ENCODE peak calls at places on chromosomes 5 and 9, in ten cellular contexts. One of them, this sample, is unnamed.

GRCh38 chr9:89885156-89885555 is 280.3 kb downstream of the GADD45G start:
- DNase-seq in BJ: no peak
- DNase-seq in AG09319: no peak
- DNase-seq in prostate gland: no peak
- DNase-seq in brain microvascular endothelial cell: no peak
- DNase-seq in hepatocyte: no peak
- DNase-seq in tibial nerve: no peak
- DNase-seq in WTC11: no peak
- DNase-seq in fibroblast of the aortic adventitia: no peak
- DNase-seq in OCI-LY7: no peak
- DNase-seq in this sample: no peak

GRCh38 chr5:157217289-157218024 is 36.8 kb downstream of the ITK start:
- DNase-seq in BJ: no peak
- DNase-seq in prostate gland: no peak
- DNase-seq in brain microvascular endothelial cell: no peak
- DNase-seq in fibroblast of the aortic adventitia: no peak
- DNase-seq in AG09319: no peak
- DNase-seq in tibial nerve: no peak
- DNase-seq in WTC11: no peak
- DNase-seq in hepatocyte: no peak
- DNase-seq in OCI-LY7: peak
- DNase-seq in this sample: no peak

GRCh38 chr9:73239868-73240267 is 88.2 kb downstream of the ANXA1 start:
- DNase-seq in hepatocyte: no peak
- DNase-seq in BJ: no peak
- DNase-seq in OCI-LY7: no peak
- DNase-seq in fibroblast of the aortic adventitia: no peak
- DNase-seq in AG09319: no peak
- DNase-seq in prostate gland: no peak
- DNase-seq in WTC11: no peak
- DNase-seq in tibial nerve: no peak
- DNase-seq in brain microvascular endothelial cell: no peak
- DNase-seq in this sample: no peak

GRCh38 chr5:176401281-176402205 is 13.0 kb downstream of the HIGD2A start:
- DNase-seq in BJ: no peak
- DNase-seq in OCI-LY7: no peak
- DNase-seq in WTC11: no peak
- DNase-seq in tibial nerve: no peak
- DNase-seq in AG09319: no peak
- DNase-seq in hepatocyte: no peak
- DNase-seq in fibroblast of the aortic adventitia: no peak
- DNase-seq in prostate gland: no peak
- DNase-seq in brain microvascular endothelial cell: no peak
- DNase-seq in this sample: no peak

GRCh38 chr5:116575635-116576042 is 1.0 kb upstream of the SEMA6A start:
- DNase-seq in tibial nerve: no peak
- DNase-seq in prostate gland: peak
- DNase-seq in AG09319: no peak
- DNase-seq in hepatocyte: peak
- DNase-seq in WTC11: peak
- DNase-seq in brain microvascular endothelial cell: no peak
- DNase-seq in OCI-LY7: no peak
- DNase-seq in BJ: no peak
- DNase-seq in fibroblast of the aortic adventitia: no peak
- DNase-seq in this sample: peak

GRCh38 chr5:7770436-7770835 is 80.5 kb downstream of the CFAP90 start:
- DNase-seq in WTC11: no peak
- DNase-seq in brain microvascular endothelial cell: no peak
- DNase-seq in fibroblast of the aortic adventitia: no peak
- DNase-seq in OCI-LY7: no peak
- DNase-seq in hepatocyte: no peak
- DNase-seq in prostate gland: no peak
- DNase-seq in AG09319: no peak
- DNase-seq in BJ: no peak
- DNase-seq in tibial nerve: no peak
- DNase-seq in this sample: no peak

GRCh38 chr5:14353661-14354474 is 210.7 kb downstream of the TRIO start:
- DNase-seq in brain microvascular endothelial cell: peak
- DNase-seq in fibroblast of the aortic adventitia: no peak
- DNase-seq in tibial nerve: no peak
- DNase-seq in AG09319: no peak
- DNase-seq in OCI-LY7: no peak
- DNase-seq in hepatocyte: no peak
- DNase-seq in BJ: no peak
- DNase-seq in prostate gland: no peak
- DNase-seq in WTC11: no peak
- DNase-seq in this sample: no peak

GRCh38 chr9:91682806-91683205 is 259.2 kb upstream of the NFIL3 start:
- DNase-seq in WTC11: no peak
- DNase-seq in tibial nerve: no peak
- DNase-seq in brain microvascular endothelial cell: peak
- DNase-seq in fibroblast of the aortic adventitia: peak
- DNase-seq in hepatocyte: peak
- DNase-seq in AG09319: no peak
- DNase-seq in OCI-LY7: no peak
- DNase-seq in prostate gland: no peak
- DNase-seq in BJ: no peak
- DNase-seq in this sample: no peak

GRCh38 chr5:73997936-73998335 is 371.9 kb downstream of the ARHGEF28 start:
- DNase-seq in hepatocyte: no peak
- DNase-seq in fibroblast of the aortic adventitia: no peak
- DNase-seq in AG09319: no peak
- DNase-seq in prostate gland: no peak
- DNase-seq in brain microvascular endothelial cell: peak
- DNase-seq in BJ: no peak
- DNase-seq in OCI-LY7: no peak
- DNase-seq in WTC11: no peak
- DNase-seq in tibial nerve: no peak
- DNase-seq in this sample: no peak

GRCh38 chr5:10746711-10747110 is 14.3 kb downstream of the DAP start:
- DNase-seq in WTC11: no peak
- DNase-seq in BJ: no peak
- DNase-seq in fibroblast of the aortic adventitia: no peak
- DNase-seq in hepatocyte: no peak
- DNase-seq in brain microvascular endothelial cell: no peak
- DNase-seq in prostate gland: peak
- DNase-seq in tibial nerve: no peak
- DNase-seq in OCI-LY7: no peak
- DNase-seq in AG09319: no peak
- DNase-seq in this sample: no peak

GRCh38 chr5:141636413-141637265 is at the start of the genes HDAC3 and RELL2:
- DNase-seq in WTC11: peak
- DNase-seq in fibroblast of the aortic adventitia: peak
- DNase-seq in brain microvascular endothelial cell: peak
- DNase-seq in prostate gland: peak
- DNase-seq in tibial nerve: peak
- DNase-seq in AG09319: peak
- DNase-seq in hepatocyte: peak
- DNase-seq in OCI-LY7: peak
- DNase-seq in BJ: peak
- DNase-seq in this sample: peak

GRCh38 chr9:18236336-18236735 is 237.6 kb upstream of the ADAMTSL1 start:
- DNase-seq in fibroblast of the aortic adventitia: no peak
- DNase-seq in tibial nerve: no peak
- DNase-seq in BJ: no peak
- DNase-seq in brain microvascular endothelial cell: no peak
- DNase-seq in AG09319: no peak
- DNase-seq in WTC11: no peak
- DNase-seq in OCI-LY7: no peak
- DNase-seq in prostate gland: no peak
- DNase-seq in hepatocyte: no peak
- DNase-seq in this sample: no peak

GRCh38 chr5:17046320-17046719 is 110.2 kb upstream of the MYO10 start:
- DNase-seq in AG09319: no peak
- DNase-seq in BJ: no peak
- DNase-seq in fibroblast of the aortic adventitia: no peak
- DNase-seq in brain microvascular endothelial cell: no peak
- DNase-seq in WTC11: no peak
- DNase-seq in tibial nerve: no peak
- DNase-seq in hepatocyte: no peak
- DNase-seq in OCI-LY7: no peak
- DNase-seq in prostate gland: no peak
- DNase-seq in this sample: no peak

DNA sequence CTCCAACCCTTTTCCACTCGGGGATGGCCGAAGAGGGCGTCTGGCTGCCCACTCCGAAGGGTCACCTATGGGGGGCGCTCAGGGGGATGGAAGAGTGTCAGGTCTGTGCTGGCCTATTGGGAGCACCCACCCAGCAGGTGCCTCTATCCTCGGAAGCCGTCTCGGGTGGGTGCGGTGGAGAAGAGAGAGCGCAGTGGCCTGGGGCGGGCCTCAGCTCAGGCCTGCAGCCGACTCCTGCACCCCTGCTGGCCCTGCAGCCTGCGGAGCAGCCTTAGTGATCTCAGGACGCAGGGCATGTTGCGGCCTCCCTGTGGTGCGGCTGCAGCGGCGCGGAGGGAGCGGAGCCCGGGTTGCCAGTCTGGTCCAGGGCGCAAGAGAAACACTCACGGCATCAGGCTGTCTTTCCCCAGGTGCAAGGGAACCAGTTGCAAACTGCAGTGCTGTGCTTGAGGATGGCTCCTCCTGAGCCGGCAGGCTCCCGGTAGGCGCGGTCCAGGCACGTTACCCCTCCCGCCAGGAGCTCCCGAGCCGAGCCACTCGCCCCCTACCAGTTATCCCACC is 1.5 kb upstream of the IRX2 start:
- DNase-seq in AG09319: no peak
- DNase-seq in prostate gland: no peak
- DNase-seq in OCI-LY7: no peak
- DNase-seq in tibial nerve: no peak
- DNase-seq in fibroblast of the aortic adventitia: no peak
- DNase-seq in hepatocyte: peak
- DNase-seq in brain microvascular endothelial cell: no peak
- DNase-seq in BJ: no peak
- DNase-seq in WTC11: no peak
- DNase-seq in this sample: peak
- TF ChIP-seq CTCF in AG09319: no peak
- TF ChIP-seq CTCF in prostate gland: no peak
- TF ChIP-seq CTCF in OCI-LY7: no peak
- TF ChIP-seq CTCF in tibial nerve: no peak
- TF ChIP-seq CTCF in fibroblast of the aortic adventitia: no peak
- TF ChIP-seq CTCF in hepatocyte: no peak
- TF ChIP-seq CTCF in brain microvascular endothelial cell: no peak
- TF ChIP-seq CTCF in BJ: no peak
- TF ChIP-seq CTCF in WTC11: no peak
- TF ChIP-seq CTCF in this sample: no peak

DNA sequence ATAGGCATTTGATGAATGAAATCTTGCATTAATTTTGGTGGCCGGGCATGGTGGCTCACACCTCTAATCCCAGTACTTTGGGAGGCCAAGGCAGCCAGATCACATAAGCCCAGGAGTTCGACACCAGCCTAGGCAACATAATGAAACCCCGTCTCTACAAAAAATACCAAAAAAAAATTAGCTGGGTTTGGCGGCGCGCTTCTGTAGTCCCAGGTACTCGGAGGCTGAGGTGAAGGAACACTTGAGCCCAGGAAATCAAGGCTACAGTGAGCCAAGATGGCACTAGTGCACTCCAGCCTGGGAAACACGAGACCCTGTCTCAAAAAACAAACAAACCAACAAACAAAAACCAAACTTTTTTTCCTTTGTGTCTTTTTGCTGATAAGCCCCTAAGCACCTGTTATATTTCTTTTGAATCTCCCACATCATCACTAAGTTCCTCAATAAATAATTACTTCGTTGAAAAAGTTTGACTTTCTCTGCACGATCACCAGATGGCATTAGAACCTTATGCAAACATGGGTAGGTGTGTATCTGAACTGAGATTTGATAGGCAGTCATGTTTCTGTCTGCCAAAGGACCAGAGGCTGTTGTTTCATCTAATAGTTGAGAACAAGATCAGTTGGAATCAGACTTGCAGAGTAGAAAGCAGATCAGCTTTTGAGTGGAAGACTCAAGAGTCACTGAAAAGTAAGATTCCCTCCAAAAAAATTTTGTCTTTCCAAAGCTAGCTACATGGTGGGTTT is 5.5 kb upstream of the MATR3 start:
- DNase-seq in WTC11: no peak
- DNase-seq in hepatocyte: no peak
- DNase-seq in fibroblast of the aortic adventitia: no peak
- DNase-seq in tibial nerve: no peak
- DNase-seq in AG09319: no peak
- DNase-seq in BJ: no peak
- DNase-seq in prostate gland: no peak
- DNase-seq in brain microvascular endothelial cell: no peak
- DNase-seq in OCI-LY7: peak
- DNase-seq in this sample: no peak
- TF ChIP-seq CTCF in WTC11: no peak
- TF ChIP-seq CTCF in hepatocyte: peak
- TF ChIP-seq CTCF in fibroblast of the aortic adventitia: no peak
- TF ChIP-seq CTCF in tibial nerve: no peak
- TF ChIP-seq CTCF in AG09319: no peak
- TF ChIP-seq CTCF in BJ: no peak
- TF ChIP-seq CTCF in prostate gland: peak
- TF ChIP-seq CTCF in brain microvascular endothelial cell: no peak
- TF ChIP-seq CTCF in OCI-LY7: peak
- TF ChIP-seq CTCF in this sample: no peak

DNA sequence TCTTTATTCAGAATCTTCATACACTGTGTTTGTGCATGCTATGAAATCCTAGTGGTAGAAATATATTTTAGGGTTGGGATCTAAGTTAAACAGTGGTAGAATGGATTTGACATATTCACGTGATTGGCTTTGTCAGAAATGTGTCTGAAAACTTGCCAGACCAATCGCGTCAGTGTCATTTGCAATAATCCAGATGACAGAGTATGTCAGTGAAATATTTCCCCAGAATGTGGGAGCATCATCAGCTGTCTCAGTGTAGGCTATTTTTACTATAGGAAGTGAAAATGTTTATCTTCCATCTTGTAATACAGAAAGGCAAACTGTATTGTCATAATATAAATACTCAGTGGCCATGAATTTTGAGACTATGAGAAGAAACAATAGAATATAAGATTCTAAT is 220.6 kb upstream of the EDIL3 start:
- DNase-seq in brain microvascular endothelial cell: no peak
- DNase-seq in hepatocyte: no peak
- DNase-seq in fibroblast of the aortic adventitia: no peak
- DNase-seq in WTC11: no peak
- DNase-seq in BJ: no peak
- DNase-seq in OCI-LY7: no peak
- DNase-seq in tibial nerve: no peak
- DNase-seq in AG09319: no peak
- DNase-seq in prostate gland: no peak
- DNase-seq in this sample: no peak
- TF ChIP-seq CTCF in brain microvascular endothelial cell: no peak
- TF ChIP-seq CTCF in hepatocyte: no peak
- TF ChIP-seq CTCF in fibroblast of the aortic adventitia: no peak
- TF ChIP-seq CTCF in WTC11: no peak
- TF ChIP-seq CTCF in BJ: no peak
- TF ChIP-seq CTCF in OCI-LY7: no peak
- TF ChIP-seq CTCF in tibial nerve: no peak
- TF ChIP-seq CTCF in AG09319: no peak
- TF ChIP-seq CTCF in prostate gland: no peak
- TF ChIP-seq CTCF in this sample: no peak

DNA sequence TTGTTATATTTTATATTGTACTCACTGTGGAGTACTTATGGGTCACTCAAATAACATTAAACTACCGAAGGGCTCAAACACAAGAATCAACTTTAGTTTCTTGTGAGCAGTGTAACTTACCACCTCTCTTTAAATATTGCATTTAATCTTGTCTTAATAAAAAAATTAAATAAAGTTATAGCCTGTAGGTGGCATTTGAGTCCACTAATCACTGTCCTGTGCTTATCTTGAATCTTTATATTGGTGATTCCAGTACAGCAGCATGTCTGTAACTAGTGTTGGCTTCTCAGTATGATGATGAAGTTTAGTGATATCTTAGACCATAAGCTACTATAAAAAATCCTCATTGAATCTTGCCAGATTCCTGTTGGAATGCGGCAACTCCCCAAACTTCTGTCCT is 313.8 kb downstream of the FAM170A start:
- DNase-seq in tibial nerve: no peak
- DNase-seq in BJ: peak
- DNase-seq in hepatocyte: no peak
- DNase-seq in prostate gland: no peak
- DNase-seq in brain microvascular endothelial cell: peak
- DNase-seq in fibroblast of the aortic adventitia: peak
- DNase-seq in WTC11: no peak
- DNase-seq in OCI-LY7: no peak
- DNase-seq in AG09319: peak
- DNase-seq in this sample: no peak
- TF ChIP-seq CTCF in tibial nerve: no peak
- TF ChIP-seq CTCF in BJ: peak
- TF ChIP-seq CTCF in hepatocyte: peak
- TF ChIP-seq CTCF in prostate gland: peak
- TF ChIP-seq CTCF in brain microvascular endothelial cell: no peak
- TF ChIP-seq CTCF in fibroblast of the aortic adventitia: peak
- TF ChIP-seq CTCF in WTC11: no peak
- TF ChIP-seq CTCF in OCI-LY7: peak
- TF ChIP-seq CTCF in AG09319: peak
- TF ChIP-seq CTCF in this sample: no peak

This sample was measured in glutamatergic neuron.